ENCODE peak calls at places on chromosomes 12 and 14, in nine cellular contexts. One of them, this sample, is unnamed. For H3K4me1, the result is how much of the 10 kb centered on the place peaks cover.

GRCh38 chr12:108627134-108627920 is 6.4 kb downstream of the SELPLG start:
- DNase-seq in HepG2: no peak
- DNase-seq in endothelial cell of umbilical vein: no peak
- DNase-seq in HCT116: no peak
- DNase-seq in spleen: no peak
- DNase-seq in GM23338: no peak
- DNase-seq in stomach: no peak
- DNase-seq in suprapubic skin: no peak
- DNase-seq in upper lobe of left lung: no peak
- DNase-seq in this sample: no peak

GRCh38 chr12:75943730-75944096 is 87.9 kb downstream of the PHLDA1 start:
- DNase-seq in HepG2: peak
- DNase-seq in endothelial cell of umbilical vein: no peak
- DNase-seq in HCT116: no peak
- DNase-seq in spleen: no peak
- DNase-seq in GM23338: no peak
- DNase-seq in stomach: no peak
- DNase-seq in suprapubic skin: no peak
- DNase-seq in upper lobe of left lung: no peak
- DNase-seq in this sample: no peak

GRCh38 chr12:120738252-120739030 is 12.8 kb downstream of the ACADS start:
- DNase-seq in HepG2: no peak
- DNase-seq in endothelial cell of umbilical vein: no peak
- DNase-seq in HCT116: no peak
- DNase-seq in spleen: peak
- DNase-seq in GM23338: no peak
- DNase-seq in stomach: no peak
- DNase-seq in suprapubic skin: no peak
- DNase-seq in upper lobe of left lung: no peak
- DNase-seq in this sample: no peak

GRCh38 chr12:119115296-119115905 is 63.3 kb upstream of the HSPB8 start:
- DNase-seq in HepG2: peak
- DNase-seq in endothelial cell of umbilical vein: peak
- DNase-seq in HCT116: peak
- DNase-seq in spleen: no peak
- DNase-seq in GM23338: peak
- DNase-seq in stomach: no peak
- DNase-seq in suprapubic skin: no peak
- DNase-seq in upper lobe of left lung: no peak
- DNase-seq in this sample: no peak

GRCh38 chr14:54866588-54866987 is 36.0 kb downstream of the GCH1 start:
- DNase-seq in HepG2: peak
- DNase-seq in endothelial cell of umbilical vein: peak
- DNase-seq in HCT116: no peak
- DNase-seq in spleen: no peak
- DNase-seq in GM23338: no peak
- DNase-seq in stomach: no peak
- DNase-seq in suprapubic skin: no peak
- DNase-seq in upper lobe of left lung: no peak
- DNase-seq in this sample: no peak

GRCh38 chr12:59149995-59150642 is 229.8 kb upstream of the LRIG3 start:
- DNase-seq in HepG2: peak
- DNase-seq in endothelial cell of umbilical vein: peak
- DNase-seq in HCT116: peak
- DNase-seq in spleen: no peak
- DNase-seq in GM23338: peak
- DNase-seq in stomach: no peak
- DNase-seq in suprapubic skin: no peak
- DNase-seq in upper lobe of left lung: no peak
- DNase-seq in this sample: no peak

GRCh38 chr12:115384391-115384790 is 700.4 kb upstream of the TBX3 start:
- DNase-seq in HepG2: no peak
- DNase-seq in endothelial cell of umbilical vein: no peak
- DNase-seq in HCT116: no peak
- DNase-seq in spleen: no peak
- DNase-seq in GM23338: no peak
- DNase-seq in stomach: no peak
- DNase-seq in suprapubic skin: no peak
- DNase-seq in upper lobe of left lung: no peak
- DNase-seq in this sample: no peak

GRCh38 chr12:110135012-110135411 is 10.9 kb downstream of the IFT81 start:
- DNase-seq in HepG2: no peak
- DNase-seq in endothelial cell of umbilical vein: no peak
- DNase-seq in HCT116: no peak
- DNase-seq in spleen: no peak
- DNase-seq in GM23338: no peak
- DNase-seq in stomach: no peak
- DNase-seq in suprapubic skin: no peak
- DNase-seq in upper lobe of left lung: no peak
- DNase-seq in this sample: no peak

GRCh38 chr12:27732281-27732680 is 21.6 kb downstream of the MRPS35 start:
- DNase-seq in HepG2: peak
- DNase-seq in endothelial cell of umbilical vein: no peak
- DNase-seq in HCT116: no peak
- DNase-seq in spleen: no peak
- DNase-seq in GM23338: peak
- DNase-seq in stomach: peak
- DNase-seq in suprapubic skin: no peak
- DNase-seq in upper lobe of left lung: no peak
- DNase-seq in this sample: no peak

GRCh38 chr14:80425686-80426085 is 214.4 kb upstream of the DIO2 start:
- DNase-seq in HepG2: no peak
- DNase-seq in endothelial cell of umbilical vein: peak
- DNase-seq in HCT116: peak
- DNase-seq in spleen: no peak
- DNase-seq in GM23338: no peak
- DNase-seq in stomach: no peak
- DNase-seq in suprapubic skin: no peak
- DNase-seq in upper lobe of left lung: no peak
- DNase-seq in this sample: no peak

GRCh38 chr12:49627752-49628360 is 4.5 kb downstream of the PRPF40B start:
- DNase-seq in HepG2: no peak
- DNase-seq in endothelial cell of umbilical vein: peak
- DNase-seq in HCT116: peak
- DNase-seq in spleen: no peak
- DNase-seq in GM23338: no peak
- DNase-seq in stomach: no peak
- DNase-seq in suprapubic skin: no peak
- DNase-seq in upper lobe of left lung: no peak
- DNase-seq in this sample: no peak

GRCh38 chr14:62206456-62206855 is 444.2 kb downstream of the SNAPC1 start:
- DNase-seq in HepG2: no peak
- DNase-seq in endothelial cell of umbilical vein: peak
- DNase-seq in HCT116: no peak
- DNase-seq in spleen: no peak
- DNase-seq in GM23338: no peak
- DNase-seq in stomach: no peak
- DNase-seq in suprapubic skin: no peak
- DNase-seq in upper lobe of left lung: no peak
- DNase-seq in this sample: no peak

DNA sequence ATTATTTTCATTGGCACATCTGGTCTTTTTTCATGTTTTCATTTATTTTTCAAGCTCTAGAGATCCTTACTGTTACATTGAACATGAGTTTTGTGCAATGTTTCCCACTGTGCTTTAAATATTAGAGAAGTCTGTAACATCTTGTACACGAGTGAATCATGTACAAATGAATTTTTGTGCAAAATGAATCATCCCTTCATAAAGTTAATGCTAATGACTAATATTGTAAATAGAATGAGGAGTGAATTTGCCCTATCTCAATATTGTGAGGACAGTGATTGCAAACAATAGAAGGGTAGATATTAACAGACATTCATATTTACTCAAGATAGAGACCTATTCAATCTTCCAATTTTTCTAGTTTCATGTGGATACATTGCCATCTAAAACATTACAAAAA is 463.3 kb upstream of the FOXG1 start:
- DNase-seq in HepG2: no peak
- DNase-seq in endothelial cell of umbilical vein: peak
- DNase-seq in HCT116: no peak
- DNase-seq in spleen: no peak
- DNase-seq in GM23338: no peak
- DNase-seq in stomach: no peak
- DNase-seq in suprapubic skin: no peak
- DNase-seq in upper lobe of left lung: no peak
- DNase-seq in this sample: no peak
- H3K4me3 ChIP-seq in HepG2: no peak
- H3K4me3 ChIP-seq in endothelial cell of umbilical vein: no peak
- H3K4me3 ChIP-seq in HCT116: no peak
- H3K4me3 ChIP-seq in spleen: no peak
- H3K4me3 ChIP-seq in GM23338: no peak
- H3K4me3 ChIP-seq in stomach: no peak
- H3K4me3 ChIP-seq in suprapubic skin: no peak
- H3K4me3 ChIP-seq in upper lobe of left lung: no peak
- H3K4me3 ChIP-seq in this sample: no peak

GRCh38 chr12:990649-991349 is at the start of gene ERC1:
- DNase-seq in HepG2: peak
- DNase-seq in endothelial cell of umbilical vein: peak
- DNase-seq in HCT116: peak
- DNase-seq in spleen: peak
- DNase-seq in GM23338: peak
- DNase-seq in stomach: peak
- DNase-seq in suprapubic skin: peak
- DNase-seq in upper lobe of left lung: peak
- DNase-seq in this sample: peak

GRCh38 chr12:990308-990648 is 745 bp upstream of the ERC1 start:
- DNase-seq in HepG2: peak
- DNase-seq in endothelial cell of umbilical vein: no peak
- DNase-seq in HCT116: no peak
- DNase-seq in spleen: peak
- DNase-seq in GM23338: peak
- DNase-seq in stomach: peak
- DNase-seq in suprapubic skin: peak
- DNase-seq in upper lobe of left lung: peak
- DNase-seq in this sample: peak

GRCh38 chr12:989051-989450 is 2.0 kb upstream of the ERC1 start:
- DNase-seq in HepG2: no peak
- DNase-seq in endothelial cell of umbilical vein: no peak
- DNase-seq in HCT116: no peak
- DNase-seq in spleen: no peak
- DNase-seq in GM23338: no peak
- DNase-seq in stomach: no peak
- DNase-seq in suprapubic skin: no peak
- DNase-seq in upper lobe of left lung: no peak
- DNase-seq in this sample: no peak

GRCh38 chr12:988616-989015 is 2.4 kb upstream of the ERC1 start:
- DNase-seq in HepG2: no peak
- DNase-seq in endothelial cell of umbilical vein: no peak
- DNase-seq in HCT116: no peak
- DNase-seq in spleen: no peak
- DNase-seq in GM23338: no peak
- DNase-seq in stomach: no peak
- DNase-seq in suprapubic skin: no peak
- DNase-seq in upper lobe of left lung: no peak
- DNase-seq in this sample: no peak

GRCh38 chr12:989751-990278 is 1.2 kb upstream of the ERC1 start:
- DNase-seq in HepG2: peak
- DNase-seq in endothelial cell of umbilical vein: peak
- DNase-seq in HCT116: no peak
- DNase-seq in spleen: no peak
- DNase-seq in GM23338: no peak
- DNase-seq in stomach: no peak
- DNase-seq in suprapubic skin: no peak
- DNase-seq in upper lobe of left lung: peak
- DNase-seq in this sample: peak
- TF ChIP-seq POLR2AphosphoS5 in HepG2: no peak
- TF ChIP-seq POLR2AphosphoS5 in endothelial cell of umbilical vein: no peak
- TF ChIP-seq POLR2AphosphoS5 in HCT116: no peak
- TF ChIP-seq POLR2AphosphoS5 in spleen: no peak
- TF ChIP-seq POLR2AphosphoS5 in GM23338: no peak
- TF ChIP-seq POLR2AphosphoS5 in stomach: no peak
- TF ChIP-seq POLR2AphosphoS5 in suprapubic skin: no peak
- TF ChIP-seq POLR2AphosphoS5 in upper lobe of left lung: no peak
- TF ChIP-seq POLR2AphosphoS5 in this sample: no peak

GRCh38 chr12:89210277-89210676 is 142.0 kb downstream of the DUSP6 start:
- DNase-seq in HepG2: no peak
- DNase-seq in endothelial cell of umbilical vein: no peak
- DNase-seq in HCT116: no peak
- DNase-seq in spleen: no peak
- DNase-seq in GM23338: no peak
- DNase-seq in stomach: no peak
- DNase-seq in suprapubic skin: no peak
- DNase-seq in upper lobe of left lung: no peak
- DNase-seq in this sample: no peak
- H3K4me1 ChIP-seq in HepG2: under half
- H3K4me1 ChIP-seq in endothelial cell of umbilical vein: under half
- H3K4me1 ChIP-seq in HCT116: under half
- H3K4me1 ChIP-seq in spleen: under half
- H3K4me1 ChIP-seq in GM23338: under half
- H3K4me1 ChIP-seq in stomach: under half
- H3K4me1 ChIP-seq in suprapubic skin: under half
- H3K4me1 ChIP-seq in upper lobe of left lung: under half
- H3K4me1 ChIP-seq in this sample: under half

GRCh38 chr14:36664322-36665193 is 2.9 kb downstream of the PAX9 start:
- DNase-seq in HepG2: no peak
- DNase-seq in endothelial cell of umbilical vein: no peak
- DNase-seq in HCT116: no peak
- DNase-seq in spleen: no peak
- DNase-seq in GM23338: no peak
- DNase-seq in stomach: no peak
- DNase-seq in suprapubic skin: no peak
- DNase-seq in upper lobe of left lung: no peak
- DNase-seq in this sample: no peak
- H3K4me3 ChIP-seq in HepG2: no peak
- H3K4me3 ChIP-seq in endothelial cell of umbilical vein: no peak
- H3K4me3 ChIP-seq in HCT116: no peak
- H3K4me3 ChIP-seq in spleen: no peak
- H3K4me3 ChIP-seq in GM23338: peak
- H3K4me3 ChIP-seq in stomach: no peak
- H3K4me3 ChIP-seq in suprapubic skin: peak
- H3K4me3 ChIP-seq in upper lobe of left lung: no peak
- H3K4me3 ChIP-seq in this sample: no peak

GRCh38 chr12:26195641-26196423 is 459 bp downstream of the SSPN start:
- DNase-seq in HepG2: no peak
- DNase-seq in endothelial cell of umbilical vein: peak
- DNase-seq in HCT116: no peak
- DNase-seq in spleen: peak
- DNase-seq in GM23338: peak
- DNase-seq in stomach: peak
- DNase-seq in suprapubic skin: peak
- DNase-seq in upper lobe of left lung: no peak
- DNase-seq in this sample: peak
- TF ChIP-seq POLR2AphosphoS5 in HepG2: no peak
- TF ChIP-seq POLR2AphosphoS5 in endothelial cell of umbilical vein: no peak
- TF ChIP-seq POLR2AphosphoS5 in HCT116: no peak
- TF ChIP-seq POLR2AphosphoS5 in spleen: no peak
- TF ChIP-seq POLR2AphosphoS5 in GM23338: peak
- TF ChIP-seq POLR2AphosphoS5 in stomach: no peak
- TF ChIP-seq POLR2AphosphoS5 in suprapubic skin: no peak
- TF ChIP-seq POLR2AphosphoS5 in upper lobe of left lung: peak
- TF ChIP-seq POLR2AphosphoS5 in this sample: no peak